ENCODE peak calls at places on chromosomes 3 and 15, in seven cellular contexts. O, J, Y, G, N, H and Z are unnamed samples.

GRCh38 chr3:193593666-193594025 is 638 bp downstream of the OPA1 start:
- DNase-seq in O (no peak), J (peak), Y (no peak), G (no peak), N (no peak), H (peak), Z (peak)

GRCh38 chr15:99425666-99426301 is 140.0 kb upstream of the MEF2A start:
- DNase-seq in O (no peak), J (no peak), Y (no peak), G (no peak), N (peak), H (no peak), Z (no peak)

GRCh38 chr15:96720656-96721055 is 390.2 kb downstream of the NR2F2 start:
- DNase-seq in O (no peak), J (no peak), Y (no peak), G (no peak), N (no peak), H (no peak), Z (no peak)

GRCh38 chr3:133955892-133956291 is 60.2 kb upstream of the RAB6B start:
- DNase-seq in O (no peak), J (no peak), Y (no peak), G (no peak), N (peak), H (no peak), Z (no peak)

GRCh38 chr15:66789029-66790025 is 87.3 kb downstream of the SMAD6 start:
- DNase-seq in O (no peak), J (no peak), Y (no peak), G (peak), N (no peak), H (peak), Z (peak)

GRCh38 chr15:38050988-38051387 is 116.5 kb downstream of the TMCO5A start:
- DNase-seq in O (no peak), J (no peak), Y (no peak), G (no peak), N (no peak), H (no peak), Z (no peak)

GRCh38 chr3:17747184-17747889 is 4.9 kb upstream of the TBC1D5 start:
- DNase-seq in O (no peak), J (peak), Y (no peak), G (no peak), N (no peak), H (no peak), Z (no peak)

GRCh38 chr15:58043192-58043903 is 22.2 kb downstream of the ALDH1A2 start:
- DNase-seq in O (no peak), J (peak), Y (no peak), G (peak), N (no peak), H (no peak), Z (peak)

GRCh38 chr3:170563712-170564423 is 22.0 kb downstream of the SLC7A14 start:
- DNase-seq in O (no peak), J (peak), Y (no peak), G (no peak), N (no peak), H (no peak), Z (peak)

GRCh38 chr3:47432673-47433072 is 43.1 kb downstream of the SCAP start:
- DNase-seq in O (no peak), J (no peak), Y (no peak), G (no peak), N (no peak), H (no peak), Z (no peak)

GRCh38 chr3:44128057-44128775 is 113.5 kb upstream of the TOPAZ1 start:
- DNase-seq in O (no peak), J (no peak), Y (no peak), G (no peak), N (no peak), H (no peak), Z (peak)

GRCh38 chr3:98573231-98573728 is 20.1 kb downstream of the CPOX start:
- DNase-seq in O (no peak), J (no peak), Y (no peak), G (peak), N (no peak), H (no peak), Z (peak)

GRCh38 chr3:133572158-133573053 is 1.1 kb upstream of the CDV3 start:
- DNase-seq in O (no peak), J (peak), Y (no peak), G (peak), N (peak), H (no peak), Z (peak)

GRCh38 chr3:108297636-108298035 is 1.3 kb downstream of the HHLA2 start:
- DNase-seq in O (no peak), J (no peak), Y (no peak), G (no peak), N (no peak), H (no peak), Z (no peak)

GRCh38 chr15:52789008-52789600 is 1.0 kb downstream of the ONECUT1 start:
- DNase-seq in O (no peak), J (no peak), Y (no peak), G (no peak), N (no peak), H (no peak), Z (no peak)

GRCh38 chr3:114903213-114903612 is 243.9 kb downstream of the ZBTB20 start:
- DNase-seq in O (no peak), J (no peak), Y (no peak), G (peak), N (no peak), H (no peak), Z (no peak)

GRCh38 chr3:2875699-2876098 is 234.5 kb downstream of the IL5RA start:
- DNase-seq in O (no peak), J (no peak), Y (no peak), G (no peak), N (no peak), H (no peak), Z (no peak)

GRCh38 chr3:31439888-31440287 is 92.8 kb upstream of the STT3B start:
- DNase-seq in O (no peak), J (no peak), Y (no peak), G (no peak), N (no peak), H (no peak), Z (no peak)

GRCh38 chr3:186931487-186932280 is 1.4 kb downstream of the ST6GAL1 start:
- DNase-seq in O (peak), J (peak), Y (peak), G (peak), N (peak), H (no peak), Z (peak)

GRCh38 chr3:183249006-183249718 is 3.9 kb upstream of the B3GNT5 start:
- DNase-seq in O (no peak), J (no peak), Y (no peak), G (no peak), N (no peak), H (no peak), Z (no peak)

GRCh38 chr3:94896994-94897393 is 834.1 kb downstream of the NSUN3 start:
- DNase-seq in O (no peak), J (no peak), Y (no peak), G (no peak), N (no peak), H (no peak), Z (peak)

GRCh38 chr3:184937611-184938010 is 125.6 kb downstream of the VPS8 start:
- DNase-seq in O (no peak), J (no peak), Y (no peak), G (no peak), N (no peak), H (no peak), Z (no peak)

GRCh38 chr3:89851974-89852621 is 744.7 kb downstream of the EPHA3 start:
- DNase-seq in O (no peak), J (no peak), Y (no peak), G (peak), N (no peak), H (no peak), Z (peak)

GRCh38 chr3:8529738-8530525 is 28.3 kb downstream of the LMCD1 start:
- DNase-seq in O (no peak), J (no peak), Y (no peak), G (peak), N (no peak), H (no peak), Z (peak)

GRCh38 chr3:64642327-64643151 is 45.3 kb downstream of the ADAMTS9 start:
- DNase-seq in O (no peak), J (no peak), Y (no peak), G (no peak), N (no peak), H (no peak), Z (no peak)

GRCh38 chr3:48716508-48716981 is 476 bp downstream of the IP6K2 start:
- DNase-seq in O (no peak), J (no peak), Y (no peak), G (peak), N (peak), H (no peak), Z (peak)

GRCh38 chr15:51097553-51098330 is 3.0 kb upstream of the TNFAIP8L3 start:
- DNase-seq in O (no peak), J (no peak), Y (no peak), G (peak), N (no peak), H (no peak), Z (no peak)